ENCODE peak calls at places on chromosomes 4 and X, in six cellular contexts. One of them, this sample, is unnamed.

GRCh38 chrX:39745782-39746181 is 352.0 kb downstream of the BCOR start:
- DNase-seq in glutamatergic neuron: no peak
- DNase-seq in GM13977: no peak
- DNase-seq in mesendoderm: no peak
- DNase-seq in transverse colon: no peak
- DNase-seq in astrocyte: no peak
- DNase-seq in this sample: no peak

GRCh38 chr4:154082760-154083530 is 294.1 kb upstream of the SFRP2 start:
- DNase-seq in astrocyte: peak
- DNase-seq in GM13977: peak
- DNase-seq in glutamatergic neuron: peak
- DNase-seq in transverse colon: no peak
- DNase-seq in mesendoderm: peak
- DNase-seq in this sample: peak

GRCh38 chr4:170386511-170386910 is 296.8 kb upstream of the AADAT start:
- DNase-seq in GM13977: no peak
- DNase-seq in mesendoderm: no peak
- DNase-seq in glutamatergic neuron: no peak
- DNase-seq in transverse colon: no peak
- DNase-seq in astrocyte: no peak
- DNase-seq in this sample: no peak

GRCh38 chr4:141395246-141395830 is 174.6 kb downstream of the ZNF330 start:
- DNase-seq in mesendoderm: no peak
- DNase-seq in glutamatergic neuron: no peak
- DNase-seq in astrocyte: peak
- DNase-seq in transverse colon: no peak
- DNase-seq in GM13977: no peak
- DNase-seq in this sample: no peak

GRCh38 chr4:5824635-5825034 is 68.3 kb downstream of the CRMP1 start:
- DNase-seq in astrocyte: no peak
- DNase-seq in transverse colon: no peak
- DNase-seq in glutamatergic neuron: no peak
- DNase-seq in GM13977: peak
- DNase-seq in mesendoderm: peak
- DNase-seq in this sample: peak

GRCh38 chr4:23922535-23923115 is 32.8 kb upstream of the PPARGC1A start:
- DNase-seq in astrocyte: peak
- DNase-seq in mesendoderm: no peak
- DNase-seq in transverse colon: no peak
- DNase-seq in glutamatergic neuron: no peak
- DNase-seq in GM13977: no peak
- DNase-seq in this sample: no peak

GRCh38 chr4:149409186-149410056 is 406.2 kb downstream of the IQCM start:
- DNase-seq in GM13977: no peak
- DNase-seq in mesendoderm: no peak
- DNase-seq in astrocyte: peak
- DNase-seq in transverse colon: no peak
- DNase-seq in glutamatergic neuron: no peak
- DNase-seq in this sample: no peak

GRCh38 chr4:55729306-55730142 is 90.1 kb upstream of the EXOC1L start:
- DNase-seq in GM13977: no peak
- DNase-seq in astrocyte: no peak
- DNase-seq in glutamatergic neuron: no peak
- DNase-seq in mesendoderm: peak
- DNase-seq in transverse colon: no peak
- DNase-seq in this sample: no peak

GRCh38 chr4:149638073-149638472 is 177.6 kb downstream of the IQCM start:
- DNase-seq in mesendoderm: no peak
- DNase-seq in astrocyte: peak
- DNase-seq in transverse colon: no peak
- DNase-seq in GM13977: no peak
- DNase-seq in glutamatergic neuron: no peak
- DNase-seq in this sample: no peak

GRCh38 chr4:3770323-3771166 is 4.4 kb downstream of the ADRA2C start:
- DNase-seq in glutamatergic neuron: no peak
- DNase-seq in astrocyte: no peak
- DNase-seq in GM13977: no peak
- DNase-seq in mesendoderm: peak
- DNase-seq in transverse colon: no peak
- DNase-seq in this sample: no peak

GRCh38 chrX:140360284-140360683 is 144.6 kb downstream of the SOX3 start:
- DNase-seq in mesendoderm: peak
- DNase-seq in GM13977: no peak
- DNase-seq in astrocyte: no peak
- DNase-seq in transverse colon: no peak
- DNase-seq in glutamatergic neuron: peak
- DNase-seq in this sample: no peak

GRCh38 chrX:154805696-154806091 is 409 bp upstream of the MPP1 start:
- DNase-seq in transverse colon: no peak
- DNase-seq in GM13977: no peak
- DNase-seq in astrocyte: peak
- DNase-seq in mesendoderm: peak
- DNase-seq in glutamatergic neuron: no peak
- DNase-seq in this sample: no peak

GRCh38 chr4:185792384-185793146 is 19.4 kb downstream of the SORBS2 start:
- DNase-seq in astrocyte: peak
- DNase-seq in mesendoderm: no peak
- DNase-seq in glutamatergic neuron: no peak
- DNase-seq in GM13977: no peak
- DNase-seq in transverse colon: no peak
- DNase-seq in this sample: no peak

GRCh38 chrX:38657562-38657961 is 96.2 kb downstream of the TSPAN7 start:
- DNase-seq in transverse colon: no peak
- DNase-seq in mesendoderm: no peak
- DNase-seq in astrocyte: no peak
- DNase-seq in GM13977: no peak
- DNase-seq in glutamatergic neuron: no peak
- DNase-seq in this sample: no peak

GRCh38 chr4:7268941-7269340 is 76.6 kb downstream of the SORCS2 start:
- DNase-seq in GM13977: no peak
- DNase-seq in mesendoderm: no peak
- DNase-seq in astrocyte: no peak
- DNase-seq in transverse colon: no peak
- DNase-seq in glutamatergic neuron: no peak
- DNase-seq in this sample: no peak

GRCh38 chr4:171170671-171171070 is 642.5 kb upstream of the GALNTL6 start:
- DNase-seq in GM13977: no peak
- DNase-seq in transverse colon: no peak
- DNase-seq in astrocyte: no peak
- DNase-seq in mesendoderm: no peak
- DNase-seq in glutamatergic neuron: no peak
- DNase-seq in this sample: no peak

GRCh38 chr4:123037809-123038208 is 115.4 kb upstream of the NUDT6 start:
- DNase-seq in GM13977: no peak
- DNase-seq in mesendoderm: no peak
- DNase-seq in transverse colon: no peak
- DNase-seq in astrocyte: peak
- DNase-seq in glutamatergic neuron: no peak
- DNase-seq in this sample: no peak

GRCh38 chrX:47608130-47608810 is 11.4 kb downstream of the SYN1 start:
- DNase-seq in mesendoderm: peak
- DNase-seq in GM13977: no peak
- DNase-seq in astrocyte: no peak
- DNase-seq in transverse colon: no peak
- DNase-seq in glutamatergic neuron: no peak
- DNase-seq in this sample: peak

GRCh38 chr4:103996637-103997036 is 276.9 kb upstream of the TACR3 start:
- DNase-seq in GM13977: peak
- DNase-seq in transverse colon: no peak
- DNase-seq in glutamatergic neuron: no peak
- DNase-seq in astrocyte: peak
- DNase-seq in mesendoderm: peak
- DNase-seq in this sample: peak

GRCh38 chr4:88448905-88449689 is 7.8 kb upstream of the HERC5 start:
- DNase-seq in mesendoderm: no peak
- DNase-seq in transverse colon: no peak
- DNase-seq in astrocyte: no peak
- DNase-seq in glutamatergic neuron: no peak
- DNase-seq in GM13977: no peak
- DNase-seq in this sample: no peak

GRCh38 chr4:168390041-168390440 is 71.5 kb upstream of the DDX60 start:
- DNase-seq in GM13977: no peak
- DNase-seq in glutamatergic neuron: no peak
- DNase-seq in transverse colon: no peak
- DNase-seq in astrocyte: no peak
- DNase-seq in mesendoderm: no peak
- DNase-seq in this sample: no peak

GRCh38 chr4:19025031-19025430 is 1003.5 kb upstream of the LCORL start:
- DNase-seq in astrocyte: peak
- DNase-seq in mesendoderm: peak
- DNase-seq in GM13977: no peak
- DNase-seq in glutamatergic neuron: no peak
- DNase-seq in transverse colon: no peak
- DNase-seq in this sample: no peak

GRCh38 chr4:185238750-185239149 is 29.4 kb downstream of the SNX25 start:
- DNase-seq in GM13977: no peak
- DNase-seq in mesendoderm: no peak
- DNase-seq in transverse colon: no peak
- DNase-seq in astrocyte: peak
- DNase-seq in glutamatergic neuron: no peak
- DNase-seq in this sample: no peak

GRCh38 chr4:123564758-123565346 is 168.3 kb downstream of the SPRY1 start:
- DNase-seq in glutamatergic neuron: peak
- DNase-seq in transverse colon: peak
- DNase-seq in mesendoderm: peak
- DNase-seq in GM13977: peak
- DNase-seq in astrocyte: peak
- DNase-seq in this sample: peak

GRCh38 chr4:36568575-36568974 is 287.2 kb downstream of the DTHD1 start:
- DNase-seq in astrocyte: no peak
- DNase-seq in glutamatergic neuron: no peak
- DNase-seq in mesendoderm: peak
- DNase-seq in GM13977: no peak
- DNase-seq in transverse colon: no peak
- DNase-seq in this sample: no peak

GRCh38 chr4:139642364-139642763 is 23.3 kb upstream of the MGST2 start:
- DNase-seq in astrocyte: peak
- DNase-seq in mesendoderm: no peak
- DNase-seq in transverse colon: no peak
- DNase-seq in glutamatergic neuron: no peak
- DNase-seq in GM13977: no peak
- DNase-seq in this sample: no peak

GRCh38 chrX:7614616-7615015 is 228.4 kb upstream of the VCX start:
- DNase-seq in mesendoderm: no peak
- DNase-seq in GM13977: no peak
- DNase-seq in astrocyte: no peak
- DNase-seq in transverse colon: no peak
- DNase-seq in glutamatergic neuron: no peak
- DNase-seq in this sample: no peak

GRCh38 chrX:106999002-106999975 is 723 bp downstream of the MORC4 start:
- DNase-seq in GM13977: peak
- DNase-seq in glutamatergic neuron: peak
- DNase-seq in mesendoderm: peak
- DNase-seq in astrocyte: peak
- DNase-seq in transverse colon: peak
- DNase-seq in this sample: peak

GRCh38 chr4:182179105-182179504 is 64.1 kb upstream of the TENM3 start:
- DNase-seq in transverse colon: no peak
- DNase-seq in glutamatergic neuron: peak
- DNase-seq in astrocyte: peak
- DNase-seq in mesendoderm: peak
- DNase-seq in GM13977: no peak
- DNase-seq in this sample: no peak

GRCh38 chr4:53804719-53805118 is 213.4 kb upstream of the LNX1 start:
- DNase-seq in GM13977: peak
- DNase-seq in mesendoderm: peak
- DNase-seq in astrocyte: no peak
- DNase-seq in glutamatergic neuron: no peak
- DNase-seq in transverse colon: peak
- DNase-seq in this sample: peak

GRCh38 chrX:18983711-18984380 is at the start of gene PHKA2:
- DNase-seq in astrocyte: peak
- DNase-seq in transverse colon: peak
- DNase-seq in GM13977: peak
- DNase-seq in mesendoderm: peak
- DNase-seq in glutamatergic neuron: peak
- DNase-seq in this sample: peak

GRCh38 chrX:153469811-153470410 is 465 bp downstream of the HAUS7 start:
- DNase-seq in glutamatergic neuron: peak
- DNase-seq in transverse colon: no peak
- DNase-seq in astrocyte: no peak
- DNase-seq in mesendoderm: peak
- DNase-seq in GM13977: no peak
- DNase-seq in this sample: peak

GRCh38 chr4:17494258-17494657 is 17.6 kb downstream of the QDPR start:
- DNase-seq in transverse colon: no peak
- DNase-seq in astrocyte: peak
- DNase-seq in mesendoderm: peak
- DNase-seq in glutamatergic neuron: no peak
- DNase-seq in GM13977: no peak
- DNase-seq in this sample: no peak

GRCh38 chr4:163180087-163180486 is 13.4 kb upstream of the NAF1 start:
- DNase-seq in GM13977: no peak
- DNase-seq in astrocyte: no peak
- DNase-seq in transverse colon: no peak
- DNase-seq in glutamatergic neuron: no peak
- DNase-seq in mesendoderm: peak
- DNase-seq in this sample: no peak

GRCh38 chr4:44861756-44862155 is 135.4 kb upstream of the GNPDA2 start:
- DNase-seq in transverse colon: no peak
- DNase-seq in mesendoderm: no peak
- DNase-seq in GM13977: no peak
- DNase-seq in astrocyte: no peak
- DNase-seq in glutamatergic neuron: no peak
- DNase-seq in this sample: no peak

GRCh38 chr4:3352918-3353594 is 60.2 kb downstream of the RGS12 start:
- DNase-seq in transverse colon: no peak
- DNase-seq in astrocyte: no peak
- DNase-seq in GM13977: no peak
- DNase-seq in mesendoderm: no peak
- DNase-seq in glutamatergic neuron: no peak
- DNase-seq in this sample: no peak

This sample was measured in WTC11.